ENCODE peak calls at places on chromosomes 3 and 15, in five cellular contexts. S is pancreas, A is uterus, Y is stomach, O is A549. H is an unnamed sample.

GRCh38 chr15:92290359-92290992 is 103.2 kb upstream of the ST8SIA2 start:
- DNase-seq in S (no peak), A (no peak), Y (no peak), O (no peak), H (no peak)

GRCh38 chr15:52180196-52180835 is 10.9 kb downstream of the GNB5 start:
- DNase-seq in S (no peak), A (peak; percentile 23), Y (no peak), O (no peak), H (peak; percentile 75)

GRCh38 chr15:72231847-72232461 is 964 bp upstream of the PKM start:
- DNase-seq in S (no peak), A (peak; percentile 43), Y (peak; percentile 45), O (peak; percentile 83), H (peak; percentile 84)

GRCh38 chr15:48096813-48097212 is 24.0 kb upstream of the SLC24A5 start:
- DNase-seq in S (no peak), A (no peak), Y (no peak), O (no peak), H (no peak)

GRCh38 chr3:55746808-55747413 is 259.8 kb upstream of the WNT5A start:
- DNase-seq in S (no peak), A (no peak), Y (no peak), O (no peak), H (no peak)

GRCh38 chr3:45553469-45553974 is 41.0 kb upstream of the LIMD1 start:
- DNase-seq in S (no peak), A (peak; percentile 57), Y (peak; percentile 49), O (no peak), H (peak; percentile 27)

GRCh38 chr3:183728204-183728603 is 30.6 kb downstream of the YEATS2 start:
- DNase-seq in S (no peak), A (no peak), Y (no peak), O (no peak), H (no peak)

GRCh38 chr3:61008168-61008737 is 243.0 kb downstream of the FHIT start:
- DNase-seq in S (no peak), A (no peak), Y (no peak), O (no peak), H (no peak)

GRCh38 chr3:119302697-119303630 is 8.8 kb downstream of the ARHGAP31 start:
- DNase-seq in S (no peak), A (no peak), Y (no peak), O (no peak), H (no peak)

GRCh38 chr15:69298697-69299441 is at the start of gene PAQR5:
- DNase-seq in S (peak; percentile 58), A (no peak), Y (peak; percentile 68), O (peak; percentile 63), H (no peak)

GRCh38 chr15:80636675-80637074 is 58.4 kb upstream of the ABHD17C start:
- DNase-seq in S (no peak), A (no peak), Y (peak; percentile 51), O (peak; percentile 18), H (no peak)

GRCh38 chr15:69118089-69118488 is 42.3 kb upstream of the GLCE start:
- DNase-seq in S (no peak), A (no peak), Y (no peak), O (no peak), H (no peak)

GRCh38 chr3:134104031-134104430 is 74.3 kb upstream of the SLCO2A1 start:
- DNase-seq in S (no peak), A (no peak), Y (no peak), O (no peak), H (no peak)

GRCh38 chr3:10483364-10483675 is 22.1 kb downstream of the ATP2B2 start:
- DNase-seq in S (no peak), A (no peak), Y (no peak), O (no peak), H (no peak)

GRCh38 chr3:165549665-165550064 is 287.6 kb downstream of the BCHE start:
- DNase-seq in S (no peak), A (no peak), Y (no peak), O (no peak), H (no peak)

GRCh38 chr3:140216249-140216648 is 281.3 kb downstream of the CLSTN2 start:
- DNase-seq in S (no peak), A (no peak), Y (no peak), O (peak; percentile 1), H (no peak)

GRCh38 chr3:99919694-99920093 is 102.0 kb downstream of the CMSS1 start:
- DNase-seq in S (no peak), A (no peak), Y (no peak), O (no peak), H (no peak)

GRCh38 chr3:37554364-37554763 is 307.3 kb upstream of the CTDSPL start:
- DNase-seq in S (no peak), A (no peak), Y (no peak), O (no peak), H (no peak)

GRCh38 chr15:84983299-84983698 is 1.6 kb downstream of the PDE8A start:
- DNase-seq in S (no peak), A (no peak), Y (no peak), O (no peak), H (no peak)

GRCh38 chr3:52609316-52609815 is 73.0 kb downstream of the UQCC5 start:
- DNase-seq in S (no peak), A (no peak), Y (no peak), O (no peak), H (no peak)

GRCh38 chr3:156910022-156910421 is 83.9 kb downstream of the LEKR1 start:
- DNase-seq in S (no peak), A (no peak), Y (no peak), O (no peak), H (no peak)

GRCh38 chr3:5310509-5310908 is 123.0 kb downstream of the EDEM1 start:
- DNase-seq in S (no peak), A (no peak), Y (no peak), O (no peak), H (no peak)

GRCh38 chr3:154792828-154793227 is 287.3 kb upstream of the MME start:
- DNase-seq in S (no peak), A (no peak), Y (no peak), O (no peak), H (no peak)

GRCh38 chr3:125116311-125117069 is 60.7 kb upstream of the HEG1 start:
- DNase-seq in S (no peak), A (no peak), Y (no peak), O (no peak), H (no peak)

GRCh38 chr3:47578691-47579632 is at the start of gene CSPG5:
- DNase-seq in S (peak; percentile 54), A (no peak), Y (no peak), O (no peak), H (peak; percentile 7)

GRCh38 chr15:66151809-66152208 is 101.7 kb downstream of the MEGF11 start:
- DNase-seq in S (no peak), A (no peak), Y (peak; percentile 34), O (peak; percentile 33), H (no peak)

GRCh38 chr15:59405079-59405478 is 32.4 kb upstream of the MYO1E start:
- DNase-seq in S (no peak), A (no peak), Y (no peak), O (no peak), H (no peak)

GRCh38 chr15:59413577-59413976 is 24.4 kb upstream of the FAM81A start:
- DNase-seq in S (no peak), A (no peak), Y (no peak), O (no peak), H (no peak)

GRCh38 chr15:59406446-59406845 is 31.5 kb upstream of the FAM81A start:
- DNase-seq in S (no peak), A (no peak), Y (no peak), O (no peak), H (no peak)

GRCh38 chr15:59410448-59410896 is 27.5 kb upstream of the FAM81A start:
- DNase-seq in S (no peak), A (no peak), Y (peak; percentile 51), O (peak; percentile 75), H (no peak)
- H3K4me1 ChIP-seq in S (no peaks in the 10 kb centered on the region), A (no peaks in the 10 kb centered on the region), Y (peaks cover 34% of the 10 kb centered on the region), O (peaks cover 44% of the 10 kb centered on the region), H (peaks cover 3% of the 10 kb centered on the region)

GRCh38 chr3:171417813-171418212 is 42.4 kb downstream of the TNIK start:
- DNase-seq in S (no peak), A (no peak), Y (no peak), O (no peak), H (no peak)
- H3K27ac ChIP-seq in S (no peak overlapping the region), A (no peak overlapping the region), Y (no peak overlapping the region), O (no peak overlapping the region), H (no peak overlapping the region)

DNA sequence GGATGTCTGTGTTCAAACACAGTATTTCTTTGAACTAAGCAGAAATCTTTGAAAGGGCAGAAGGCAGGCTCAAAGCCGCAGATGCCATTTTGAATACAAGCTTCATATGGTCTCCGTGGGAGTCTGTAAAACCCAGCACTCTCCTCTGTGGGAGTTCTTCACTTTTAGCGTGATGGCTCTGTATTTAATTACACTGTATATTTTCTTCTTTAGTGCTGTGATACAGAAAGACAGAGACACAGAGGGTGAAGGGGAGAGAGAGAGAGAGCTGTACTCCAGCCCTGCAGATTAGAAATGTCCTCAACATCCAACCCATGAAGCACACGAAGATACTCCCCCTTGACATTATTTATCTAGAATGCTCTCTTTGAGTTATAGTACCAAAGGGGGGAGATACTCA is 752.6 kb upstream of the NR2F2 start:
- DNase-seq in S (no peak), A (no peak), Y (no peak), O (no peak), H (no peak)
- H3K9me3 ChIP-seq in S (no peaks in the 10 kb centered on the region), A (no peaks in the 10 kb centered on the region), Y (no peaks in the 10 kb centered on the region), O (no peaks in the 10 kb centered on the region), H (no peaks in the 10 kb centered on the region)

DNA sequence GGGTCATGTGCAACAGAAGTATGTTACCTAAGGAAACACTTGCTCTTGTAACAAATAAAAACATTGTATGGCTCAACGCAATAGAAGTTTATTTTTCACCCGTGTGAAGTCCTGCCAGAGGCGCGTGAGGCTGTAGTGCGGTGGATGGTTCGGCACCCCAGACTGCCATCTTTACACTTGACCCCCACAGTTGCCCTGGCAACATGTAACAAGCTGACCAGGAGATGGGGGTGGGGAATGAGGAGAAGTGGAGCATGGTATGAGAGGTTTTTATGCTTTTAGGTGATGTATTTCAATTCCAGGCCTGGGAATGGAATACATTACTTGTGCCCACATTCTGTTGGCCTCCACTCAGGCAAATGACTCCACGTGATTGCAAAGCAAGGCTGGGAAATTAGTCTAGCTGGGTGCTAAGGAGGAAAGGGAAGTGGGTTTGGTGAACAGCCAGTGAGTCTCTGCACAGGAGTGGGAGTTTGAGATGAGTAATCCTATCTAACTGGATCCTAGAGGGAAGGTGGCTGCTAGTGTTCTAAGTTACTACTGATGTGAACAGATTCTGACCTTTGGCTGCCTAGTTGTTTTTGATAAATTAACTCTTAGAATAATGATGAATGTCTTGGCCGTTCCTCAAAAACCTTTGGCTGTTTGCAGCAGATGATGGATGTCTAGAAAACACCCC is 33.8 kb upstream of the GREM1 start:
- DNase-seq in S (no peak), A (no peak), Y (no peak), O (peak; percentile 30), H (peak; percentile 4)
- H3K4me1 ChIP-seq in S (no peaks in the 10 kb centered on the region), A (peaks cover 6% of the 10 kb centered on the region), Y (peaks cover 10% of the 10 kb centered on the region), O (peaks cover 54% of the 10 kb centered on the region), H (no peaks in the 10 kb centered on the region)